ENCODE peak calls at places on chromosomes 7 and 10, in seven cellular contexts. V is HCT116, B is H1, X is HepG2, M is GM12878, S is SK-N-SH, Z is K562. G is an unnamed sample.

GRCh38 chr7:135128931-135129330 is 18.9 kb upstream of the TMEM140 start:
- DNase-seq in V (no peak), B (no peak), X (no peak), M (no peak), S (no peak), Z (no peak), G (no peak)

GRCh38 chr7:80724249-80724871 is 85.9 kb downstream of the CD36 start:
- DNase-seq in V (no peak), B (no peak), X (peak), M (no peak), S (no peak), Z (no peak), G (peak)

GRCh38 chr10:112332022-112332421 is 41.9 kb upstream of the ACSL5 start:
- DNase-seq in V (peak), B (no peak), X (no peak), M (no peak), S (no peak), Z (no peak), G (no peak)

GRCh38 chr7:75977741-75978140 is 16.7 kb downstream of the TMEM120A start:
- DNase-seq in V (no peak), B (no peak), X (no peak), M (no peak), S (peak), Z (no peak), G (no peak)

GRCh38 chr10:78927257-78927995 is 141.3 kb upstream of the ZMIZ1 start:
- DNase-seq in V (peak), B (no peak), X (no peak), M (no peak), S (no peak), Z (no peak), G (peak)

GRCh38 chr10:970311-971149 is 17.7 kb upstream of the GTPBP4 start:
- DNase-seq in V (no peak), B (no peak), X (peak), M (no peak), S (peak), Z (no peak), G (no peak)

GRCh38 chr7:99623702-99624447 is 7.1 kb downstream of the ZSCAN25 start:
- DNase-seq in V (no peak), B (no peak), X (no peak), M (no peak), S (no peak), Z (no peak), G (no peak)

GRCh38 chr7:137209151-137209822 is 134.2 kb downstream of the PTN start:
- DNase-seq in V (no peak), B (no peak), X (no peak), M (no peak), S (no peak), Z (no peak), G (no peak)

GRCh38 chr7:138934861-138935260 is 46.3 kb downstream of the KIAA1549 start:
- DNase-seq in V (no peak), B (no peak), X (peak), M (no peak), S (peak), Z (no peak), G (no peak)

GRCh38 chr7:34115503-34115902 is 210.2 kb downstream of the BMPER start:
- DNase-seq in V (no peak), B (no peak), X (no peak), M (no peak), S (no peak), Z (no peak), G (no peak)

GRCh38 chr7:37495574-37496184 is 47.0 kb upstream of the ELMO1 start:
- DNase-seq in V (no peak), B (no peak), X (peak), M (no peak), S (peak), Z (peak), G (peak)

GRCh38 chr10:14449293-14449815 is 118.6 kb upstream of the FRMD4A start:
- DNase-seq in V (no peak), B (no peak), X (no peak), M (no peak), S (no peak), Z (no peak), G (no peak)

GRCh38 chr7:133746305-133746704 is 380.8 kb upstream of the LRGUK start:
- DNase-seq in V (no peak), B (no peak), X (no peak), M (no peak), S (no peak), Z (no peak), G (no peak)

GRCh38 chr10:98636921-98637329 is 190.2 kb upstream of the HPS1 start:
- DNase-seq in V (no peak), B (no peak), X (no peak), M (no peak), S (no peak), Z (no peak), G (no peak)

GRCh38 chr10:88651131-88651541 is 13.1 kb upstream of the LIPF start:
- DNase-seq in V (no peak), B (no peak), X (no peak), M (no peak), S (no peak), Z (no peak), G (no peak)

GRCh38 chr7:135808206-135808605 is 59.6 kb upstream of the FAM180A start:
- DNase-seq in V (no peak), B (no peak), X (no peak), M (no peak), S (no peak), Z (no peak), G (no peak)

GRCh38 chr10:107686095-107686494 is 521.6 kb upstream of the SORCS1 start:
- DNase-seq in V (no peak), B (no peak), X (no peak), M (no peak), S (no peak), Z (no peak), G (no peak)

GRCh38 chr7:132930881-132931280 is 151.0 kb downstream of the CHCHD3 start:
- DNase-seq in V (no peak), B (no peak), X (peak), M (no peak), S (no peak), Z (peak), G (peak)

GRCh38 chr7:141045842-141046630 is 27.8 kb upstream of the TMEM178B start:
- DNase-seq in V (no peak), B (no peak), X (no peak), M (no peak), S (no peak), Z (no peak), G (no peak)

GRCh38 chr7:80873140-80873539 is 45.7 kb downstream of the SEMA3C start:
- DNase-seq in V (no peak), B (no peak), X (no peak), M (no peak), S (no peak), Z (no peak), G (no peak)

GRCh38 chr7:252981-253380 is 37.0 kb upstream of the FOXL3 start:
- DNase-seq in V (no peak), B (no peak), X (no peak), M (no peak), S (no peak), Z (no peak), G (no peak)

GRCh38 chr7:151035024-151035717 is 6.9 kb downstream of the ABCB8 start:
- DNase-seq in V (no peak), B (no peak), X (no peak), M (no peak), S (no peak), Z (no peak), G (no peak)

GRCh38 chr7:144390481-144390880 is 13.0 kb downstream of the NOBOX start:
- DNase-seq in V (no peak), B (peak), X (no peak), M (no peak), S (no peak), Z (no peak), G (no peak)

GRCh38 chr7:151451626-151452025 is 11.7 kb upstream of the CRYGN start:
- DNase-seq in V (no peak), B (no peak), X (no peak), M (no peak), S (no peak), Z (no peak), G (no peak)

GRCh38 chr10:2262878-2263277 is 525.6 kb upstream of the ADARB2 start:
- DNase-seq in V (no peak), B (no peak), X (no peak), M (no peak), S (no peak), Z (no peak), G (no peak)

GRCh38 chr7:121195859-121196588 is 132.8 kb upstream of the WNT16 start:
- DNase-seq in V (no peak), B (no peak), X (no peak), M (no peak), S (no peak), Z (no peak), G (no peak)

GRCh38 chr10:114359041-114359952 is 45.0 kb downstream of the AFAP1L2 start:
- DNase-seq in V (no peak), B (no peak), X (no peak), M (no peak), S (no peak), Z (no peak), G (no peak)

GRCh38 chr7:5553298-5553877 is 129.8 kb upstream of the TNRC18 start:
- DNase-seq in V (no peak), B (no peak), X (no peak), M (no peak), S (peak), Z (peak), G (peak)

GRCh38 chr10:110268442-110268841 is 36.3 kb downstream of the SMNDC1 start:
- DNase-seq in V (no peak), B (no peak), X (no peak), M (no peak), S (no peak), Z (no peak), G (no peak)

GRCh38 chr7:5139998-5140397 is 50.0 kb upstream of the WIPI2 start:
- DNase-seq in V (peak), B (peak), X (peak), M (peak), S (peak), Z (no peak), G (no peak)

GRCh38 chr7:111953611-111954010 is 252.6 kb downstream of the DOCK4 start:
- DNase-seq in V (no peak), B (no peak), X (peak), M (peak), S (peak), Z (no peak), G (peak)

GRCh38 chr7:154903083-154903731 is 99.7 kb downstream of the PAXIP1 start:
- DNase-seq in V (no peak), B (no peak), X (peak), M (no peak), S (peak), Z (no peak), G (no peak)

GRCh38 chr7:98250789-98251188 is 1.2 kb downstream of the TECPR1 start:
- DNase-seq in V (no peak), B (no peak), X (no peak), M (no peak), S (no peak), Z (no peak), G (no peak)

GRCh38 chr10:73017955-73018480 is 63.4 kb upstream of the PLA2G12B start:
- DNase-seq in V (no peak), B (no peak), X (no peak), M (no peak), S (no peak), Z (no peak), G (peak)

GRCh38 chr10:124701435-124701834 is 42.7 kb downstream of the FAM53B start:
- DNase-seq in V (no peak), B (no peak), X (no peak), M (no peak), S (no peak), Z (no peak), G (no peak)

GRCh38 chr10:101286248-101287046 is 57.2 kb upstream of the LBX1 start:
- DNase-seq in V (no peak), B (peak), X (no peak), M (no peak), S (no peak), Z (no peak), G (no peak)

GRCh38 chr7:87059525-87060287 is at the start of gene ELAPOR2:
- DNase-seq in V (peak), B (peak), X (peak), M (peak), S (peak), Z (peak), G (peak)

GRCh38 chr10:128540806-128541739 is 414.9 kb upstream of the MKI67 start:
- DNase-seq in V (no peak), B (peak), X (no peak), M (no peak), S (peak), Z (no peak), G (no peak)

GRCh38 chr10:73920084-73920483 is 9.2 kb downstream of the PLAU start:
- DNase-seq in V (no peak), B (no peak), X (no peak), M (no peak), S (peak), Z (no peak), G (no peak)

DNA sequence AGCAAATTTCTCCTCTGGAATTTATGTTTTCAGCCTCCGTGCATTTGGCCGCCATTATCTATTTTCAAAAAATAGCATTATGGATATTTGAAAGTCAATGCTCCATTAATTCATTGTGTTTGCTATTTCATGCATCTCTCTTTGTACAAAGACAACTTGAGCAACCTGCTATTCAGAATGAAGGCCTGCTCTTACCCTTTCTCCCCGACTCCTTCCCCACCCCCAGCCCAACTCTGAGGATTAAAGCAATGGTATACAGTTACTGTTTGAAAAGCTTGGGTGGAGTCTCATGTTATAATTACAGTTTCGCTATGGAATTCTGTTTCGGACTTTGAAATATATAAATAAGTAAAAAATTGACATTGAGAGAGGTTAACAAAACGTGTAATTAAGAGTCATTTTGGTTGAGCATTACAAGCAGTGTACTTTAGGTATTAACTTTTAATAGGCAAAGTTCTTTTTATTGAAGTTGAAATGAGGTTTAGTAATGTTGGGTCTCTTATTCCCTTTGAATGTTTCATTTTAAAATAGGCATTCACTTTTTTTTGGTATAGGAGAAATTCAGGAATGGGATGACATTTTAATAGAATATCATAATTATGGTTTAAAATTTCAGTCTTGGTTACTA is 93.0 kb downstream of the ARID5B start:
- DNase-seq in V (no peak), B (no peak), X (no peak), M (no peak), S (no peak), Z (no peak), G (peak)
- TF ChIP-seq JUND in V (no peak), B (no peak), X (no peak), M (no peak), S (no peak), Z (no peak), G (no peak)

GRCh38 chr7:128396357-128396756 is 13.4 kb downstream of the IMPDH1 start:
- DNase-seq in V (no peak), B (no peak), X (no peak), M (no peak), S (no peak), Z (no peak), G (no peak)
- TF ChIP-seq JUND in V (no peak), B (no peak), X (no peak), M (no peak), S (no peak), Z (no peak), G (no peak)

DNA sequence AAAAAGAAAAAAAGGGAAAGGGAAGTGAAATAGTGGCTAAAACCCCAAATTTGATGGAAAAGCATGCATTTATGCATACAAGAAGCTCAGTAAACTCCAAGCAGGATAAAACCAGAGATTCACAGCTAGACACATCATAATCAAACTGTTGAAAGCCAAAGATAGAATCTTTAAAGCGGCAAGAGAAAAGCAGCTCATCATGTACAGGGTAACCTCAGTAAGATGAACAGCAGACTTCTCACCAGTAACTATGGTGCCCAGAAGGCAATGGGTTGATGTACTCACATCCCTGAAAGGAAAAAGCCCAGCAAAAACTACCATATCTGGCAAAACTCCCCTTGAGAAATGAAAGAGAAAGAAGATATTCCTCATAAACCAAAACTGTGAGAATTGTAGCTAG is 60.4 kb downstream of the TPST1 start:
- DNase-seq in V (no peak), B (no peak), X (no peak), M (no peak), S (peak), Z (peak), G (peak)
- TF ChIP-seq JUND in V (no peak), B (no peak), X (no peak), M (no peak), S (no peak), Z (no peak), G (no peak)

DNA sequence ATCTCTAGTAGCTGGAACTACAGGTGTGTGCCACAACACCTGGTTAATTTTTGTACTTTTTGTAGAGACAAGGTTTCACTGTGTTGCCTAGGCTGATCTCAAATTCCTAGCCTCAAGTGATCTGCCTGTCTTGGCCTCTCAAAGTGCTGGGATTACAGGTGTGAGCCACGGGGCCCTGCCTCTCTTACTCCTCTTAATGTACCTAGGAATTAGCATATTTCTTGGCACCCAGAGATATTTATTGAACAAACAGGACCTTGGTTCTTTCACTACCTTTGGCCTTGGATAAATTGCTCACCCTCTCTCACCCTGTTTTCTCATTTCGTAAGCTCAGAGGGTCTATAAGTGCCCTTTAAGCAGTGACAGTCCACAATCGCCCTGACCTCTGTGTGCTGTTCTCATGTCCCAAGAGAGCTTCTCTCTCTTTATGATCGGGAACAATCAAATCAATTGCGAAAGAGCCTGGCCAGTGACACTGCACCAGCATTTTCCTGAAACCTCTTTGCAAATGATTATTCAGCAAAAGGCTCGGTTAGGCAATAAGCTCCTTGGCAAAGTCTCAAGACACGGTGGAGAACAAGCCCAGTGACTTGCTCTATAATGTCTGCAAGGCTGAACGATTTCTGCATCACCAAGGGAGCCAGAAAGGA is 117.7 kb downstream of the APBB1IP start:
- DNase-seq in V (no peak), B (no peak), X (peak), M (no peak), S (no peak), Z (no peak), G (peak)
- TF ChIP-seq JUND in V (no peak), B (no peak), X (no peak), M (no peak), S (no peak), Z (no peak), G (no peak)

GRCh38 chr10:17751781-17752445 is at the start of gene TMEM236:
- DNase-seq in V (no peak), B (no peak), X (no peak), M (no peak), S (no peak), Z (no peak), G (no peak)
- TF ChIP-seq JUND in V (no peak), B (no peak), X (no peak), M (no peak), S (no peak), Z (no peak), G (no peak)

DNA sequence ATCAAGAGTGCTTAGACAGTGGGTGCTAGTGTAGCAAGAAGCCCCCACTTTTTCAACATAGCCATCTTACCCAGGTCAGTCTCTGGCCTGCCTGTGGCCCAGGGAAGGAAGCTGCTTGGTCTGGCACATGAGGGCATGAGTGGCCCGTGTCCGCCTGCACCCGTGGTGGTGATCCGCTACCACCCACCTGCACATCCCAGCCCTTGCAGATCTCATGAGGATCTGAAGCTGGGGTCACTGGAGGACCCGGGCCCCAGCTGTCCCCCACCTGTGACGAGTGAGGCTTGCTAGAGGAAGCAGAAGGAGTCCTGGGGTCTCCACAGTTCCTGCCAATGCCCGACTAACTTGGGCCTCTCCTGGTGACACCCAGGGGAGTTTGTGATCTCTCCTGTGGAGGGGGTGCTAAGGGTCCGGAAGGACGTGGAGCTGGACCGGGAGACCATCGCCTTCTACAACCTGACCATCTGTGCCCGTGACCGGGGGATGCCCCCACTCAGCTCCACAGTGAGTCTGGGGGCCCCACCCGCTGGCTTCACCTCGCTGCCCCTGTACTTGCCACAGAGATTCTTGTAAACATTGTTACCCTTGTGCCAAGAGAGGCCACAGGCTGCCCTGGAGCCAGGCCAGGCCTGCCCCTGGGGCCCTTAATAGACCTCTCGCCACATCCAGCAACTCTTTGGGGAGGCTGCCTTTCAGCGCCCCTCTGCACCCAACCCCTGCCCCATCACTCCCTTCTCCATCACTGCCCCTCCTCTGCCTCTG is 10.8 kb upstream of the VSIR start:
- DNase-seq in V (no peak), B (no peak), X (no peak), M (no peak), S (no peak), Z (no peak), G (no peak)
- TF ChIP-seq JUND in V (no peak), B (no peak), X (no peak), M (no peak), S (no peak), Z (no peak), G (no peak)

DNA sequence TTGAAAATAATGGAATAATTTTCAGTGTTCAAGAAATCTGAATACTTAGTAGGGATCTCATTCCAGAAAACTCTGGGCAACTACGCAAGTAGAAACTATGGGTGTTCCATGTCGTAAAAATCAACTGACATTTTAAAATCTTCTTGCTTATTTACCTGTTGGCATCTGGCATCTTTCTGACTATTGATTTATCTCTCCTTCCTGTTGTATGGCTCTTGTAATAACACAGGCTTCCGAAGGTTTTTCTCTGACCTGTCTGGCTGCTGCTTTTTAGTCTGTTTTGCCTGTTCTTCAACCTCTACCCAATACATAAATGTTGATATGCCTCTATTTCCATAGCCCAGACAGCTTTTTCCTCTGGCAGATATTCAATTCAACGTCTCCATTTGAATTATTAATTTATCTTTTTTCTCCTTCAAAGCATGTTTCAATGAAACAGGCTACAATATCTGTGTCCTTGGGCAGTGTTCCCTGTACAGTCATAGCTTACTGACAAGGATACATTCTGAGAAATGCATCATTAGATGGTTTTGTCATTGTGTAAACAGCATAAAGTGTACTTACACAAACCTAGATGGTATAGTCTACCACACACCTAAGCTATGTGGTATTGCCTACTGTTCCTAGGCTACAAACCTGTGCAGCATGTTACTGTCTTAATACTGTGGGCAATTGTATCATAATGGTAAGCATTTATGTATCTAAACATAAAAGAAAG is 105.9 kb upstream of the ETV1 start:
- DNase-seq in V (no peak), B (no peak), X (no peak), M (no peak), S (no peak), Z (no peak), G (no peak)
- TF ChIP-seq JUND in V (no peak), B (no peak), X (no peak), M (no peak), S (no peak), Z (no peak), G (no peak)